ENCODE peak calls at places on chromosomes 1 and 21, in eight cellular contexts. P is GM10248, C is breast epithelium, H is stomach, Z is prostate gland, Q is tibial nerve, G is astrocyte of the spinal cord, S is cardiac fibroblast. N is an unnamed sample.

GRCh38 chr1:39720094-39720999 is 18.3 kb upstream of the PPIE start:
- DNase-seq in P (peak; percentile 47), G (peak; percentile 63), C (no peak), S (peak; percentile 78), Q (no peak), Z (no peak), H (no peak), N (no peak)

GRCh38 chr1:157194739-157195520 is 56.7 kb upstream of the ETV3 start:
- DNase-seq in Q (no peak), G (no peak), S (no peak), H (no peak), P (no peak), C (no peak), Z (no peak), N (no peak)

GRCh38 chr1:208722592-208722991 is 478.4 kb upstream of the PLXNA2 start:
- DNase-seq in Q (no peak), H (no peak), S (no peak), P (no peak), G (no peak), C (no peak), Z (no peak), N (no peak)

GRCh38 chr1:40391688-40392145 is 18.2 kb downstream of the SMAP2 start:
- DNase-seq in H (peak; percentile 50), Q (no peak), Z (no peak), C (no peak), P (peak; percentile 34), G (no peak), S (no peak), N (no peak)

GRCh38 chr1:178541829-178542553 is 29.1 kb downstream of the TEX35 start:
- DNase-seq in G (peak; percentile 14), H (peak; percentile 65), P (peak; percentile 72), Z (peak; percentile 13), Q (no peak), C (no peak), S (peak; percentile 11), N (no peak)

GRCh38 chr1:168112673-168113305 is 23.9 kb downstream of the GPR161 start:
- DNase-seq in Z (peak; percentile 68), S (peak; percentile 87), G (peak; percentile 86), C (no peak), H (no peak), P (peak; percentile 43), Q (no peak), N (no peak)

GRCh38 chr1:66731462-66731861 is 20.8 kb upstream of the DYNLT5 start:
- DNase-seq in G (no peak), Q (no peak), P (no peak), C (no peak), Z (no peak), S (no peak), H (no peak), N (no peak)

GRCh38 chr1:67785847-67786753 is 47.2 kb downstream of the GNG12 start:
- DNase-seq in H (no peak), Z (no peak), Q (no peak), C (no peak), P (no peak), S (peak; percentile 29), G (no peak), N (no peak)

GRCh38 chr1:67963263-67963662 is 87.2 kb downstream of the DIRAS3 start:
- DNase-seq in G (no peak), Q (no peak), P (no peak), C (no peak), S (no peak), H (no peak), Z (no peak), N (no peak)

GRCh38 chr1:14660795-14661194 is 62.3 kb downstream of the KAZN start:
- DNase-seq in G (no peak), S (peak; percentile 20), Z (no peak), C (no peak), Q (no peak), H (no peak), P (no peak), N (no peak)

GRCh38 chr1:101165514-101165913 is 71.3 kb upstream of the S1PR1 start:
- DNase-seq in H (no peak), Z (no peak), S (no peak), G (no peak), P (no peak), C (no peak), Q (no peak), N (no peak)

GRCh38 chr1:113123737-113124136 is 50.7 kb downstream of the LRIG2 start:
- DNase-seq in H (no peak), C (no peak), P (no peak), Q (no peak), Z (no peak), S (peak; percentile 47), G (peak; percentile 69), N (no peak)

GRCh38 chr1:234433563-234434285 is 45.3 kb downstream of the TARBP1 start:
- DNase-seq in Q (no peak), C (no peak), G (peak; percentile 70), H (no peak), P (peak; percentile 57), Z (no peak), S (peak; percentile 32), N (no peak)

GRCh38 chr1:47225430-47226100 is 6.5 kb downstream of the TAL1 start:
- DNase-seq in Z (no peak), S (no peak), G (no peak), C (no peak), H (no peak), Q (no peak), P (no peak), N (no peak)

GRCh38 chr1:236534164-236534651 is 10.4 kb downstream of the LGALS8 start:
- DNase-seq in H (no peak), G (peak; percentile 80), S (peak; percentile 39), Z (no peak), P (no peak), Q (no peak), C (no peak), N (no peak)

GRCh38 chr1:209076688-209077087 is 506.8 kb upstream of the CAMK1G start:
- DNase-seq in Z (no peak), C (no peak), H (no peak), S (peak; percentile 5), P (peak; percentile 33), G (no peak), Q (no peak), N (no peak)

GRCh38 chr1:25837253-25837875 is 17.6 kb downstream of the MTFR1L start:
- DNase-seq in C (no peak), P (no peak), S (peak; percentile 32), H (no peak), G (peak; percentile 9), Q (no peak), Z (no peak), N (no peak)

GRCh38 chr21:15496896-15497295 is 232.9 kb upstream of the USP25 start:
- DNase-seq in C (no peak), Z (no peak), G (no peak), H (no peak), Q (no peak), S (no peak), P (no peak), N (no peak)

GRCh38 chr1:117664314-117664713 is 58.5 kb downstream of the TENT5C start:
- DNase-seq in Q (no peak), S (no peak), C (no peak), H (no peak), G (no peak), Z (no peak), P (peak; percentile 86), N (no peak)

GRCh38 chr1:147892216-147892615 is 10.4 kb upstream of the GJA8 start:
- DNase-seq in G (no peak), S (no peak), Z (no peak), C (no peak), P (no peak), Q (no peak), H (no peak), N (no peak)

GRCh38 chr1:54584575-54584974 is 36.5 kb downstream of the ACOT11 start:
- DNase-seq in Z (no peak), P (no peak), H (no peak), S (no peak), Q (no peak), G (no peak), C (no peak), N (no peak)

GRCh38 chr1:77716065-77716464 is 33.6 kb upstream of the ZZZ3 start:
- DNase-seq in G (no peak), Z (no peak), H (no peak), P (no peak), C (no peak), S (no peak), Q (no peak), N (no peak)

GRCh38 chr1:79811173-79811572 is 804.6 kb upstream of the ADGRL4 start:
- DNase-seq in C (no peak), G (peak; percentile 77), H (no peak), S (peak; percentile 79), Q (no peak), Z (no peak), P (no peak), N (no peak)

GRCh38 chr1:79819140-79819539 is 812.6 kb upstream of the ADGRL4 start:
- DNase-seq in G (no peak), Z (no peak), Q (no peak), H (no peak), P (no peak), S (no peak), C (no peak), N (no peak)

GRCh38 chr1:79815115-79815514 is 808.6 kb upstream of the ADGRL4 start:
- DNase-seq in H (no peak), Z (no peak), C (no peak), S (no peak), Q (no peak), P (no peak), G (no peak), N (no peak)
- TF ChIP-seq CTCF in H (no peak), Z (no peak), C (no peak), S (no peak), Q (no peak), P (no peak), G (no peak), N (no peak)

GRCh38 chr1:16072095-16072494 is 1.4 kb downstream of the FAM131C start:
- DNase-seq in Z (no peak), C (no peak), G (no peak), H (no peak), Q (no peak), S (no peak), P (no peak), N (no peak)
- TF ChIP-seq CTCF in Z (no peak), C (no peak), G (no peak), H (no peak), Q (no peak), S (no peak), P (no peak), N (no peak)

GRCh38 chr1:42618866-42619265 is 39.4 kb upstream of the PPIH start:
- DNase-seq in G (no peak), Z (no peak), P (no peak), H (no peak), Q (no peak), C (no peak), S (no peak), N (no peak)

GRCh38 chr1:42620307-42620706 is 37.9 kb upstream of the PPIH start:
- DNase-seq in H (no peak), Z (no peak), P (no peak), C (no peak), Q (no peak), S (no peak), G (no peak), N (no peak)
- TF ChIP-seq CTCF in H (no peak), Z (no peak), P (no peak), C (no peak), Q (no peak), S (no peak), G (no peak), N (no peak)

DNA sequence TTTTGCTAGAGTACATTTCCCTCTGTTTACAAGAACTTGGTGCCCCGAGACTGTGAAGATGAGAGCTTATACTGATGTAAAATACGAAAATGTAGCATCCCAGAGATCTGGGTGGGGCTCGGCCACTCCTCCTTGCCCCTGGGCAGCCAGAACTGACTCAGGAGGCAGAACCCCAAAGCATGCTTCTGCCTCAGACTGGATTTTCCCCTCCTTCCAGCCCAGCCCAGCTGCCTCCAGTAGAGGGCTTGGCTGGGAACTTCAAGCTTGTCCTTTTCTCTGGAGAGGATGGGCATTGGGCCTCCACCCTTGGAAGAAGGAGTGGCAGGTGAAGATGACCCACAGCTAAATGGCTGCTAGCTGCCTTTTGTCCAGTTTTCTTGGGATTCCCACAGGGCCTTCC is 24.3 kb upstream of the BTG2 start:
- DNase-seq in G (no peak), S (no peak), Z (no peak), P (no peak), H (no peak), C (peak; percentile 69), Q (no peak), N (no peak)
- TF ChIP-seq CTCF in G (peak; percentile 6), S (peak; percentile 18), Z (no peak), P (no peak), H (no peak), C (no peak), Q (peak; percentile 13), N (no peak)